ENCODE peak calls at places on chromosomes 4 and X, in seven cellular contexts. L is NCI-H1092, R is B cell, Z is midbrain, D is stomach, X is ureter, N is nephron progenitor cell. I is an unnamed sample.

GRCh38 chrX:31580726-31581125 is 508.9 kb upstream of the FTHL17 start:
- DNase-seq in L (no peak), R (no peak), Z (no peak), D (no peak), X (no peak), N (no peak), I (no peak)

GRCh38 chr4:108700358-108700757 is 50.0 kb downstream of the OSTC start:
- DNase-seq in L (no peak), R (no peak), Z (no peak), D (no peak), X (no peak), N (no peak), I (no peak)

GRCh38 chr4:5785806-5786680 is 75.0 kb downstream of the EVC start:
- DNase-seq in L (no peak), R (no peak), Z (no peak), D (no peak), X (peak), N (no peak), I (no peak)

GRCh38 chr4:118989098-118990080 is 100.7 kb downstream of the SYNPO2 start:
- DNase-seq in L (no peak), R (no peak), Z (no peak), D (no peak), X (no peak), N (no peak), I (no peak)

GRCh38 chr4:78310056-78310731 is 241.4 kb upstream of the ANXA3 start:
- DNase-seq in L (no peak), R (no peak), Z (no peak), D (no peak), X (no peak), N (peak), I (no peak)

GRCh38 chr4:153634737-153635353 is 49.2 kb upstream of the TLR2 start:
- DNase-seq in L (no peak), R (no peak), Z (no peak), D (no peak), X (no peak), N (no peak), I (no peak)

GRCh38 chr4:39660757-39661156 is 22.1 kb upstream of the SMIM14 start:
- DNase-seq in L (no peak), R (no peak), Z (no peak), D (no peak), X (no peak), N (no peak), I (no peak)

GRCh38 chr4:17027495-17027894 is 129.1 kb upstream of the LDB2 start:
- DNase-seq in L (no peak), R (no peak), Z (no peak), D (no peak), X (no peak), N (no peak), I (no peak)

GRCh38 chrX:18574591-18574990 is 97.3 kb downstream of the RS1 start:
- DNase-seq in L (no peak), R (no peak), Z (no peak), D (no peak), X (no peak), N (no peak), I (no peak)

GRCh38 chrX:11478971-11479370 is 185.8 kb downstream of the AMELX start:
- DNase-seq in L (no peak), R (no peak), Z (no peak), D (no peak), X (no peak), N (no peak), I (no peak)

GRCh38 chrX:9337056-9337455 is 127.8 kb upstream of the TBL1X start:
- DNase-seq in L (no peak), R (no peak), Z (peak), D (no peak), X (no peak), N (no peak), I (peak)